ENCODE peak calls at places on chromosomes 1 and 21, in seven cellular contexts. One of them, this sample, is unnamed.

GRCh38 chr1:116148967-116149366 is 37.8 kb downstream of the MAB21L3 start:
- DNase-seq in sigmoid colon: no peak
- DNase-seq in adipocyte: no peak
- DNase-seq in prostate gland: no peak
- DNase-seq in ovary: no peak
- DNase-seq in OCI-LY7: no peak
- DNase-seq in fibroblast of lung: no peak
- DNase-seq in this sample: no peak

GRCh38 chr1:18668750-18669404 is 38.2 kb downstream of the PAX7 start:
- DNase-seq in sigmoid colon: no peak
- DNase-seq in adipocyte: peak; percentile 1
- DNase-seq in prostate gland: peak; percentile 89
- DNase-seq in ovary: no peak
- DNase-seq in OCI-LY7: no peak
- DNase-seq in fibroblast of lung: no peak
- DNase-seq in this sample: peak; percentile 96

GRCh38 chr1:180614746-180615145 is 17.1 kb upstream of the XPR1 start:
- DNase-seq in sigmoid colon: no peak
- DNase-seq in adipocyte: no peak
- DNase-seq in prostate gland: no peak
- DNase-seq in ovary: no peak
- DNase-seq in OCI-LY7: no peak
- DNase-seq in fibroblast of lung: no peak
- DNase-seq in this sample: no peak

GRCh38 chr1:31787786-31788137 is 23.6 kb upstream of the ADGRB2 start:
- DNase-seq in sigmoid colon: no peak
- DNase-seq in adipocyte: no peak
- DNase-seq in prostate gland: no peak
- DNase-seq in ovary: no peak
- DNase-seq in OCI-LY7: peak; percentile 18
- DNase-seq in fibroblast of lung: no peak
- DNase-seq in this sample: no peak

GRCh38 chr1:101079341-101079740 is 53.8 kb upstream of the DPH5 start:
- DNase-seq in sigmoid colon: no peak
- DNase-seq in adipocyte: no peak
- DNase-seq in prostate gland: no peak
- DNase-seq in ovary: no peak
- DNase-seq in OCI-LY7: no peak
- DNase-seq in fibroblast of lung: no peak
- DNase-seq in this sample: no peak

GRCh38 chr1:242449211-242449610 is 75.3 kb downstream of the PLD5 start:
- DNase-seq in sigmoid colon: no peak
- DNase-seq in adipocyte: no peak
- DNase-seq in prostate gland: no peak
- DNase-seq in ovary: no peak
- DNase-seq in OCI-LY7: no peak
- DNase-seq in fibroblast of lung: no peak
- DNase-seq in this sample: no peak

GRCh38 chr1:9425859-9426258 is 113.4 kb upstream of the SLC25A33 start:
- DNase-seq in sigmoid colon: no peak
- DNase-seq in adipocyte: no peak
- DNase-seq in prostate gland: no peak
- DNase-seq in ovary: no peak
- DNase-seq in OCI-LY7: peak; percentile 77
- DNase-seq in fibroblast of lung: no peak
- DNase-seq in this sample: no peak

GRCh38 chr1:230317823-230318819 is 108.0 kb downstream of the PGBD5 start:
- DNase-seq in sigmoid colon: peak; percentile 47
- DNase-seq in adipocyte: no peak
- DNase-seq in prostate gland: no peak
- DNase-seq in ovary: no peak
- DNase-seq in OCI-LY7: no peak
- DNase-seq in fibroblast of lung: no peak
- DNase-seq in this sample: no peak

GRCh38 chr1:36787312-36787711 is 247.0 kb downstream of the GRIK3 start:
- DNase-seq in sigmoid colon: no peak
- DNase-seq in adipocyte: no peak
- DNase-seq in prostate gland: no peak
- DNase-seq in ovary: no peak
- DNase-seq in OCI-LY7: no peak
- DNase-seq in fibroblast of lung: no peak
- DNase-seq in this sample: no peak

GRCh38 chr21:37711294-37711844 is 204.9 kb downstream of the KCNJ6 start:
- DNase-seq in sigmoid colon: no peak
- DNase-seq in adipocyte: no peak
- DNase-seq in prostate gland: no peak
- DNase-seq in ovary: no peak
- DNase-seq in OCI-LY7: no peak
- DNase-seq in fibroblast of lung: no peak
- DNase-seq in this sample: no peak

GRCh38 chr1:53763461-53763860 is 24.5 kb upstream of the GLIS1 start:
- DNase-seq in sigmoid colon: no peak
- DNase-seq in adipocyte: no peak
- DNase-seq in prostate gland: no peak
- DNase-seq in ovary: no peak
- DNase-seq in OCI-LY7: no peak
- DNase-seq in fibroblast of lung: no peak
- DNase-seq in this sample: no peak

GRCh38 chr1:14872762-14873161 is 274.3 kb downstream of the KAZN start:
- DNase-seq in sigmoid colon: no peak
- DNase-seq in adipocyte: no peak
- DNase-seq in prostate gland: no peak
- DNase-seq in ovary: no peak
- DNase-seq in OCI-LY7: no peak
- DNase-seq in fibroblast of lung: no peak
- DNase-seq in this sample: no peak

GRCh38 chr1:206469411-206469932 is 804 bp upstream of the IKBKE start:
- DNase-seq in sigmoid colon: no peak
- DNase-seq in adipocyte: no peak
- DNase-seq in prostate gland: no peak
- DNase-seq in ovary: no peak
- DNase-seq in OCI-LY7: peak; percentile 40
- DNase-seq in fibroblast of lung: no peak
- DNase-seq in this sample: no peak

GRCh38 chr1:151060241-151061011 is at the start of gene MLLT11:
- DNase-seq in sigmoid colon: peak; percentile 84
- DNase-seq in adipocyte: peak; percentile 89
- DNase-seq in prostate gland: peak; percentile 19
- DNase-seq in ovary: peak; percentile 52
- DNase-seq in OCI-LY7: peak; percentile 72
- DNase-seq in fibroblast of lung: peak; percentile 58
- DNase-seq in this sample: no peak

GRCh38 chr21:46080171-46081021 is 17.5 kb upstream of the COL6A2 start:
- DNase-seq in sigmoid colon: peak; percentile 84
- DNase-seq in adipocyte: no peak
- DNase-seq in prostate gland: no peak
- DNase-seq in ovary: peak; percentile 39
- DNase-seq in OCI-LY7: no peak
- DNase-seq in fibroblast of lung: no peak
- DNase-seq in this sample: peak; percentile 48

GRCh38 chr1:116230712-116231111 is 119.5 kb downstream of the MAB21L3 start:
- DNase-seq in sigmoid colon: no peak
- DNase-seq in adipocyte: no peak
- DNase-seq in prostate gland: no peak
- DNase-seq in ovary: no peak
- DNase-seq in OCI-LY7: peak; percentile 52
- DNase-seq in fibroblast of lung: no peak
- DNase-seq in this sample: no peak

GRCh38 chr21:14267071-14267470 is 51.1 kb downstream of the RBM11 start:
- DNase-seq in sigmoid colon: no peak
- DNase-seq in adipocyte: no peak
- DNase-seq in prostate gland: no peak
- DNase-seq in ovary: no peak
- DNase-seq in OCI-LY7: no peak
- DNase-seq in fibroblast of lung: no peak
- DNase-seq in this sample: no peak

GRCh38 chr21:23968722-23969647 is 1638.3 kb downstream of the MRPL39 start:
- DNase-seq in sigmoid colon: no peak
- DNase-seq in adipocyte: peak; percentile 49
- DNase-seq in prostate gland: no peak
- DNase-seq in ovary: no peak
- DNase-seq in OCI-LY7: peak; percentile 8
- DNase-seq in fibroblast of lung: peak; percentile 29
- DNase-seq in this sample: no peak

GRCh38 chr21:28538987-28539622 is 453.6 kb downstream of the LTN1 start:
- DNase-seq in sigmoid colon: no peak
- DNase-seq in adipocyte: peak; percentile 67
- DNase-seq in prostate gland: no peak
- DNase-seq in ovary: no peak
- DNase-seq in OCI-LY7: no peak
- DNase-seq in fibroblast of lung: peak; percentile 91
- DNase-seq in this sample: no peak

GRCh38 chr1:171809834-171810233 is 28.4 kb downstream of the METTL13 start:
- DNase-seq in sigmoid colon: no peak
- DNase-seq in adipocyte: no peak
- DNase-seq in prostate gland: no peak
- DNase-seq in ovary: no peak
- DNase-seq in OCI-LY7: no peak
- DNase-seq in fibroblast of lung: no peak
- DNase-seq in this sample: no peak

GRCh38 chr1:181396171-181396670 is 87.1 kb upstream of the CACNA1E start:
- DNase-seq in sigmoid colon: no peak
- DNase-seq in adipocyte: no peak
- DNase-seq in prostate gland: no peak
- DNase-seq in ovary: no peak
- DNase-seq in OCI-LY7: no peak
- DNase-seq in fibroblast of lung: no peak
- DNase-seq in this sample: no peak

GRCh38 chr1:155570593-155570990 is 8.0 kb upstream of the ASH1L start:
- DNase-seq in sigmoid colon: no peak
- DNase-seq in adipocyte: no peak
- DNase-seq in prostate gland: no peak
- DNase-seq in ovary: no peak
- DNase-seq in OCI-LY7: no peak
- DNase-seq in fibroblast of lung: no peak
- DNase-seq in this sample: no peak

GRCh38 chr1:219114014-219114413 is 59.7 kb upstream of the LYPLAL1 start:
- DNase-seq in sigmoid colon: no peak
- DNase-seq in adipocyte: no peak
- DNase-seq in prostate gland: no peak
- DNase-seq in ovary: no peak
- DNase-seq in OCI-LY7: no peak
- DNase-seq in fibroblast of lung: no peak
- DNase-seq in this sample: no peak

GRCh38 chr1:156629825-156630449 is 10.7 kb downstream of the HAPLN2 start:
- DNase-seq in sigmoid colon: peak; percentile 2
- DNase-seq in adipocyte: no peak
- DNase-seq in prostate gland: no peak
- DNase-seq in ovary: no peak
- DNase-seq in OCI-LY7: peak; percentile 27
- DNase-seq in fibroblast of lung: no peak
- DNase-seq in this sample: no peak

GRCh38 chr1:170662561-170662971 is 1.4 kb upstream of the PRRX1 start:
- DNase-seq in sigmoid colon: no peak
- DNase-seq in adipocyte: no peak
- DNase-seq in prostate gland: no peak
- DNase-seq in ovary: no peak
- DNase-seq in OCI-LY7: no peak
- DNase-seq in fibroblast of lung: no peak
- DNase-seq in this sample: no peak
- H3K9me3 ChIP-seq in sigmoid colon: no peaks in the 10 kb centered on the region
- H3K9me3 ChIP-seq in adipocyte: no peaks in the 10 kb centered on the region
- H3K9me3 ChIP-seq in prostate gland: no peaks in the 10 kb centered on the region
- H3K9me3 ChIP-seq in ovary: no peaks in the 10 kb centered on the region
- H3K9me3 ChIP-seq in OCI-LY7: no peaks in the 10 kb centered on the region
- H3K9me3 ChIP-seq in fibroblast of lung: no peaks in the 10 kb centered on the region
- H3K9me3 ChIP-seq in this sample: no peaks in the 10 kb centered on the region

GRCh38 chr1:247390116-247390791 is 25.7 kb upstream of the NLRP3 start:
- DNase-seq in sigmoid colon: peak; percentile 82
- DNase-seq in adipocyte: peak; percentile 79
- DNase-seq in prostate gland: peak; percentile 66
- DNase-seq in ovary: peak; percentile 73
- DNase-seq in OCI-LY7: peak; percentile 86
- DNase-seq in fibroblast of lung: peak; percentile 74
- DNase-seq in this sample: no peak
- H3K4me3 ChIP-seq in sigmoid colon: no peak overlapping the region
- H3K4me3 ChIP-seq in adipocyte: peak overlapping the region; percentile 71
- H3K4me3 ChIP-seq in prostate gland: no peak overlapping the region
- H3K4me3 ChIP-seq in ovary: no peak overlapping the region
- H3K4me3 ChIP-seq in OCI-LY7: no peak overlapping the region
- H3K4me3 ChIP-seq in fibroblast of lung: peak overlapping the region; percentile 45
- H3K4me3 ChIP-seq in this sample: no peak overlapping the region

DNA sequence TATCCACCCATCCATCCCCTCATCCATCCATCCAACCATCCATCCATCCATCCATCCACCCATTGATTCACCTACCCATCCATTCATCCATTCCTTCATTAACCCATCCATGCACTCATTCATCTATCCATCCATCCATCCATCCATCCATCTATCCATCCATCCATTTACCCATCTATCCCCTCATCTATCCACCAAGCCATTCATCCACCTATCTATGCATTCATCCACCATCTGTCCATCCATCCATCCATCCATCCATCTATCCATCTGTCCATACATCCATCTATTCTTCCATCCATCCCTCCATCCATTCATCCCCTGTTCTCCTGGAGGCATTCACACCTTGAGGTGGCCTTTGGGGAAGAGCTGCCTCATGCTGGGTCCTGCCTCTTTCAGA is 107.0 kb downstream of the PRDM16 start:
- DNase-seq in sigmoid colon: no peak
- DNase-seq in adipocyte: no peak
- DNase-seq in prostate gland: no peak
- DNase-seq in ovary: no peak
- DNase-seq in OCI-LY7: no peak
- DNase-seq in fibroblast of lung: no peak
- DNase-seq in this sample: no peak
- H3K9me3 ChIP-seq in sigmoid colon: no peaks in the 10 kb centered on the region
- H3K9me3 ChIP-seq in adipocyte: no peaks in the 10 kb centered on the region
- H3K9me3 ChIP-seq in prostate gland: no peaks in the 10 kb centered on the region
- H3K9me3 ChIP-seq in ovary: no peaks in the 10 kb centered on the region
- H3K9me3 ChIP-seq in OCI-LY7: peaks cover 3% of the 10 kb centered on the region
- H3K9me3 ChIP-seq in fibroblast of lung: peaks cover 2% of the 10 kb centered on the region
- H3K9me3 ChIP-seq in this sample: peaks cover 4% of the 10 kb centered on the region

DNA sequence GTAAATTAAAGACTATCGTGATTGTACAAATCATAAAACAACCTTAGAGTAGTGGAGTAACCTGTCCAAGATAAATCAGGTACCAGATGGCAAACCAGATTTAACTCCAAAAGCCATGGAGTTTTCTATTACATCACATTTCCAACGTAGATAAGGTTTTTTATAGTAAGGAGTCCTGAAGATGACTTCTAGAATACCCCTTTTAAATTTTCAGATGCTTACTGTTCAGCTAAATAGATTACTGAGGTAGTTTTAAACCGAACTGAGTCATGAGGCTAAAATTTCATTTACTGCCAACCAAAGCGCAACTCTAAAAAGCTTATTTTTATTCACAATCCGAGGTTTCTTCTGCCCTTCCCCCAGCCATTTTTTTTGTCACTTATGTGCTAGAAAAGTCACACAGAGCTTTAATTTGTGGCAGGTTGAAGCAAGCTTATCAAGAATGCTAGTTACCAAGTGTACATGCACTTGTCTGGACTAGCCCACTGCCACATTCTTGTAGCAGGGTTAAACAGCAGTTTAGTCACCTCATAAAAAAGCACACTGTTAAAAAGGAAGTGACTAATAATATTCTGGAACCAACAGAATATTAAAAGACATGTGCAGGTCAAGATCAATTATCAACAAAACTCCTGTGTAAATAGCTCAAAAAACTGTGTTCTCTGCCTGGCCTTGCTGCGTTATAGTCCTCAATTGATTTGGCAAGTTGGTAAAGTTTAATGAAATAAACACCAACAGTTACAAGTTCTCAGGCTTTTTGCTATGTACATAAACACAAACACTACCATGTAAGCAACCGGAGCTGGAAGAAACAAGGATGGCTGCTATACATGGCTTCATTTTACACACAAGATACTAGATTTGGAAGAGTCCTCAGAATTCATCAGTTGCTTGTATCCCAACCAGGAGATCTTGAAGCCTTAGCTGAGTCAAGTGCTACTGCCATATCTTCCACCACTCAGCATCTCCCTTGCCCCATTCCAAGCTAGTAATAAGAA is 180.3 kb upstream of the DMRTA2 start:
- DNase-seq in sigmoid colon: no peak
- DNase-seq in adipocyte: peak; percentile 14
- DNase-seq in prostate gland: peak; percentile 80
- DNase-seq in ovary: no peak
- DNase-seq in OCI-LY7: no peak
- DNase-seq in fibroblast of lung: peak; percentile 38
- DNase-seq in this sample: peak; percentile 71
- H3K4me3 ChIP-seq in sigmoid colon: no peak overlapping the region
- H3K4me3 ChIP-seq in adipocyte: no peak overlapping the region
- H3K4me3 ChIP-seq in prostate gland: no peak overlapping the region
- H3K4me3 ChIP-seq in ovary: no peak overlapping the region
- H3K4me3 ChIP-seq in OCI-LY7: no peak overlapping the region
- H3K4me3 ChIP-seq in fibroblast of lung: no peak overlapping the region
- H3K4me3 ChIP-seq in this sample: no peak overlapping the region

This sample was measured in RWPE2.